ENCODE peak calls at places on chromosomes 7 and 10, in eight cellular contexts. K, Z, U, T, X, I, H and E are unnamed samples.

GRCh38 chr10:73730153-73730906 is 13.8 kb upstream of the SEC24C start:
- DNase-seq in K (peak; percentile 95), Z (peak; percentile 95), U (peak; percentile 89), T (peak; percentile 87), X (peak; percentile 89), I (peak; percentile 92), H (peak; percentile 83), E (peak; percentile 94)

GRCh38 chr10:80133221-80133620 is 691 bp downstream of the PLAC9 start:
- DNase-seq in K (no peak), Z (no peak), U (no peak), T (no peak), X (no peak), I (peak; percentile 88), H (no peak), E (no peak)

GRCh38 chr7:2512179-2512644 is 7.4 kb upstream of the LFNG start:
- DNase-seq in K (no peak), Z (no peak), U (no peak), T (peak; percentile 59), X (no peak), I (peak; percentile 85), H (no peak), E (no peak)

GRCh38 chr10:359762-360161 is 224.5 kb downstream of the ZMYND11 start:
- DNase-seq in K (no peak), Z (peak; percentile 19), U (no peak), T (no peak), X (no peak), I (no peak), H (no peak), E (no peak)

GRCh38 chr10:22325272-22325947 is 4.5 kb downstream of the BMI1 start:
- DNase-seq in K (peak; percentile 92), Z (peak; percentile 93), U (peak; percentile 82), T (peak; percentile 80), X (peak; percentile 57), I (peak; percentile 88), H (peak; percentile 92), E (peak; percentile 23)

GRCh38 chr10:79112898-79113431 is 44.2 kb downstream of the ZMIZ1 start:
- DNase-seq in K (peak; percentile 83), Z (peak; percentile 72), U (no peak), T (no peak), X (peak; percentile 93), I (peak; percentile 85), H (peak; percentile 63), E (peak; percentile 64)

GRCh38 chr7:71694678-71695077 is 562.7 kb downstream of the GALNT17 start:
- DNase-seq in K (no peak), Z (no peak), U (no peak), T (no peak), X (no peak), I (no peak), H (no peak), E (no peak)

GRCh38 chr10:15712903-15713302 is 6.8 kb downstream of the ITGA8 start:
- DNase-seq in K (no peak), Z (no peak), U (no peak), T (no peak), X (peak; percentile 15), I (no peak), H (no peak), E (no peak)

GRCh38 chr10:24973163-24973562 is 20.8 kb upstream of the PRTFDC1 start:
- DNase-seq in K (no peak), Z (no peak), U (no peak), T (no peak), X (no peak), I (no peak), H (no peak), E (no peak)

GRCh38 chr10:86693721-86694369 is 25.5 kb downstream of the LDB3 start:
- DNase-seq in K (peak; percentile 78), Z (no peak), U (no peak), T (no peak), X (peak; percentile 43), I (peak; percentile 83), H (peak; percentile 75), E (no peak)

GRCh38 chr10:87546221-87546620 is 41.5 kb downstream of the MINPP1 start:
- DNase-seq in K (no peak), Z (no peak), U (no peak), T (no peak), X (no peak), I (no peak), H (no peak), E (no peak)

GRCh38 chr7:97298561-97298960 is 181.1 kb downstream of the SDHAF3 start:
- DNase-seq in K (no peak), Z (no peak), U (no peak), T (no peak), X (peak; percentile 11), I (no peak), H (no peak), E (peak; percentile 24)

GRCh38 chr10:88107296-88107695 is 243.9 kb downstream of the PTEN start:
- DNase-seq in K (no peak), Z (no peak), U (no peak), T (no peak), X (no peak), I (no peak), H (no peak), E (no peak)

DNA sequence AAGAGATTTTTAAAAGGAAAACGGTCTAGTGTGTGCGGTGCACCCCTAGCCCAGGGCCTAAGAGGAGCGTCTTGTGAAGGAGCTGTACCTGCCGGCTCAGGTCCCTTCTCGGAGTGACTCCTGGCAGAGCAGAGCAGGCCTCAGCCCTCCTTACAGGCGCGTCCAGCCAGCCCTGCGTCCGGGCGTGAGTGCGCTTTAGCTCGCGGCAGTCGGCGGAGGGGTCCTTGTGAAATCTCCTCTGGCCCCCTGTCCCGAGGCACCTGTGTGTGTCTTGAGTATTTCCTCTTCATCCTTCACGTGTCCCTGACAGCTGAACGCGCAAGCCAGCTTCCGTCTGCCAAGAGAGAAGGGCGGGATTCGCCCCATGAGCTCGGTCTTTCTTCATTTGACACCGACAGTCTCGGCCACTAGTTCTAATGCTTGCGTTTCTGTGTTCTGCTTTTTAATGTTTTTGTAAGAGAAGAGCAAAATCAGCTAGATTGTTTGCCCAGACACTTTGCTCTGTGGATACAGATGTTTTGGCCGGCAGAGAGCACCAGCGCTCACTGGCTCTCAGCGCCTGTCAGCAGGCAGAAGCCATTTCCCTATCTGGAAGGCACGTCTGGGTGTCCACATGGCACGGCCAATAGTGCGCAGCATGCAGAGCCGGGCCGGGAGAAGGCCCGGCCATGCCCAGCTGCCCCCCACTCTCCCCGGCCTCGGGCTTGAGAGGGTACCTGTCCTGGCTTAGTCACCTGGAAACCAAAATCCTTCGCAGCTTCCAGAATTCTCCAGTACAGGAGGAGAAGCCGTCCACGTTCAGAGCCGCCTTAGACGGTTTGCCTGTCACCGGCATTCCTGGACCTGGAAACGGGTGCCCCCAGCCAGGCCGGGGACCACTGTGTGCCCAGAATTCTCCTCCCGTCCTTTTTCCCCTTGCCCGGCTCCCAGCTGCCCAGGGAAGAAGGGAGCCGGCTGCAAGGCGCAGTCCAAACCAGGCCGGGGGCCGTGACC is 7.0 kb downstream of the GET4 start:
- DNase-seq in K (peak; percentile 70), Z (peak; percentile 68), U (no peak), T (no peak), X (no peak), I (peak; percentile 61), H (no peak), E (no peak)
- H3K4me1 ChIP-seq in K (no peaks in the 10 kb centered on the region), Z (peaks cover 77% of the 10 kb centered on the region), U (peaks cover 1% of the 10 kb centered on the region), T (peaks cover 10% of the 10 kb centered on the region), X (no peaks in the 10 kb centered on the region), I (peaks cover 7% of the 10 kb centered on the region), H (peaks cover 6% of the 10 kb centered on the region), E (no peaks in the 10 kb centered on the region)

DNA sequence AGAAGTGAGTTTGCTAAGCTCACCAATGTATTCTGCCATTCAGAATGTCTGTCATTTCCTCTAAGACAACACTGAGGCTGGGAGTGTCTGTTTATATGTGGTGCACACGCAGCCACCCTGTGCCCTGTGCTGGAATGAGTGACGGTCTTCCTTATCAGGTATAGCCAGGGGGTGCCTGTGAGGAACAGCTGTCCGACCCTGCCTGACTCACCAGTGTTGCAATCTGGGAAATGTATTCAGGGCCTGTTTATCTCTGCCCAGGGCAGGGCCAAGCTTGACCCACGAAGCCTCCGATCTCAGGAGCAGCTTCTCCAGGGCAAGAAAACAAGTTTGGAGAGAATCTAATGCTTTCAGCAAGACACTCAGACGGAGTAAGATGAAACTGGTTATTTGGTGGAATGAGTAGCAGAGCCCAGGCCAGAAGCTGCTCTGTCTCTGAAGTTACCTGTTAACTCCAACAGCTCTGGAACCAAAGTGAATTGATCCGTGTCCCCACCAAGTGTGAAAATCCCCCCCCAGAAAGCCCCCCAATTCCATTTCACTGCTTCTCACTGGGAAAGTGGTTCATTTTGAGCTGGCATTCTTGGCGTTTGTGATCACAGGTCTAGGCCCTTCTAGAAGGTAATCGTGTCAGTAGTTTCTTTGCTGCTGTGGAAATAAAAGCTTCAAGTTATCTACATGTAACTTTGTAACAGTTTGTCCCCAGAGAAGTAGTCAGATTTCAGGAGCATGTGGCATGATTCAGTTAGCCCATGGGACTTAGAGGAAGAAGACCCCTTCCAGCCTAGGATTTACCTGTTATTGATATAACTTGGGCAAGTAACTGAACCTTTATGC is 6.1 kb upstream of the UBE2H start:
- DNase-seq in K (peak; percentile 74), Z (no peak), U (no peak), T (no peak), X (peak; percentile 79), I (peak; percentile 61), H (peak; percentile 79), E (peak; percentile 96)
- H3K27ac ChIP-seq in K (no peak overlapping the region), Z (no peak overlapping the region), U (no peak overlapping the region), T (no peak overlapping the region), X (no peak overlapping the region), I (no peak overlapping the region), H (peak overlapping the region; percentile 3), E (peak overlapping the region; percentile 96)

GRCh38 chr7:54643064-54643463 is 100.9 kb downstream of the VSTM2A start:
- DNase-seq in K (no peak), Z (no peak), U (no peak), T (no peak), X (no peak), I (no peak), H (no peak), E (no peak)
- H3K27me3 ChIP-seq in K (no peaks in the 10 kb centered on the region), Z (no peaks in the 10 kb centered on the region), U (no peaks in the 10 kb centered on the region), T (no peaks in the 10 kb centered on the region), X (no peaks in the 10 kb centered on the region), I (no peaks in the 10 kb centered on the region), H (no peaks in the 10 kb centered on the region), E (no peaks in the 10 kb centered on the region)

DNA sequence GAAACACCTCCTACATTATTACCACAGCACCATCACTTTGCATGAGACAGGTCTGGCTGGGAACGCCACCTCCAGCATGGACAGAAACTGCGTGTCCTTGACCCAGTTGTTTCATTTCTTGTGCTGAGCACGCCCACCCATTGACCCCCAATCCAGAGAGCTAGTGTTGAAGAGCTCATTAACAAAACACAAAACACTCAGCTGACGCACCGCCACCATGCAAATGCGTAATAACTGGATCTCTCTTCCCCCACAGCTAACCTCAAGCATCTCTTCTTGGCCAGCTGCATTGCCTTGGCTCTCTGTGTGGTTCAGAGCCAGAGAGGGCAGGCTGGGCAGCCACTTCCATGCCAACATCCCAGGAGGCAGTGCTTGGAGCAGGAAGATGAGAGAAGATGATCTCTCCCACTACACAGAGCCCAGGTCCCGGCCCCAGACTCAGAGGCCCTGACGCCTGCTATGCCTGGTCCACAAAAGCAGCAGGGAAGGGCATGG is 173.5 kb downstream of the PLXNA4 start:
- DNase-seq in K (no peak), Z (peak; percentile 63), U (no peak), T (no peak), X (peak; percentile 96), I (peak; percentile 72), H (no peak), E (no peak)
- H3K4me1 ChIP-seq in K (peaks cover 6% of the 10 kb centered on the region), Z (peaks cover 11% of the 10 kb centered on the region), U (peaks cover 4% of the 10 kb centered on the region), T (no peaks in the 10 kb centered on the region), X (no peaks in the 10 kb centered on the region), I (peaks cover 12% of the 10 kb centered on the region), H (peaks cover 4% of the 10 kb centered on the region), E (no peaks in the 10 kb centered on the region)

GRCh38 chr10:70843776-70844489 is 28.2 kb downstream of the SGPL1 start:
- DNase-seq in K (no peak), Z (no peak), U (no peak), T (no peak), X (no peak), I (no peak), H (no peak), E (no peak)
- H3K27ac ChIP-seq in K (no peak overlapping the region), Z (no peak overlapping the region), U (no peak overlapping the region), T (no peak overlapping the region), X (no peak overlapping the region), I (no peak overlapping the region), H (no peak overlapping the region), E (no peak overlapping the region)